ENCODE peak calls at places on chromosomes 11 and 22, in nine cellular contexts. O is NCI-H774, J is pulmonary artery endothelial cell, C is Calu3, A is cardiac muscle cell, S is KG1, M is Caki2, Z is IMR-90, K is activated T-cell treated with anti-CD3 and anti-CD28 coated beads for 48 hours. Q is an unnamed sample.

GRCh38 chr11:76744186-76745058 is 38.7 kb upstream of the TSKU start:
- DNase-seq in S (no peak), M (no peak), C (no peak), O (no peak), A (no peak), Z (peak), J (no peak), K (no peak), Q (no peak)

GRCh38 chr11:10459029-10459970 is 4.2 kb downstream of the AMPD3 start:
- DNase-seq in C (no peak), Z (no peak), M (no peak), S (peak), K (peak), O (no peak), J (no peak), A (peak), Q (peak)

GRCh38 chr22:45235101-45235777 is 5.5 kb downstream of the KIAA0930 start:
- DNase-seq in S (peak), C (no peak), M (no peak), J (no peak), A (no peak), Z (no peak), O (no peak), K (no peak), Q (peak)

GRCh38 chr22:47124451-47124881 is 362.0 kb downstream of the TBC1D22A start:
- DNase-seq in J (no peak), Z (no peak), S (no peak), A (no peak), O (no peak), C (no peak), M (no peak), K (no peak), Q (no peak)

GRCh38 chr11:14373941-14374646 is 15.1 kb upstream of the RRAS2 start:
- DNase-seq in A (no peak), Z (peak), S (no peak), K (no peak), M (no peak), C (peak), O (no peak), J (no peak), Q (no peak)

GRCh38 chr11:118608268-118609214 is 1.1 kb downstream of the PHLDB1 start:
- DNase-seq in C (peak), A (peak), K (peak), J (no peak), S (no peak), O (no peak), Z (peak), M (no peak), Q (peak)

GRCh38 chr11:120125005-120125404 is 12.9 kb downstream of the TRIM29 start:
- DNase-seq in M (peak), A (no peak), K (no peak), C (no peak), J (no peak), Z (peak), O (no peak), S (no peak), Q (no peak)

GRCh38 chr11:57054782-57055181 is 66.1 kb downstream of the OR5AK2 start:
- DNase-seq in Z (no peak), K (no peak), S (no peak), O (no peak), C (no peak), J (no peak), A (no peak), M (no peak), Q (no peak)

GRCh38 chr22:19499880-19500242 is 20.1 kb downstream of the CDC45 start:
- DNase-seq in S (no peak), M (no peak), Z (no peak), C (no peak), O (no peak), J (no peak), A (no peak), K (no peak), Q (no peak)

GRCh38 chr11:11171854-11172253 is 181.2 kb downstream of the CSNK2A3 start:
- DNase-seq in J (no peak), Z (no peak), A (no peak), C (no peak), O (no peak), K (no peak), S (no peak), M (no peak), Q (no peak)

GRCh38 chr22:46293591-46294260 is 2.9 kb upstream of the GTSE1 start:
- DNase-seq in C (no peak), S (no peak), A (no peak), O (no peak), Z (peak), K (no peak), J (no peak), M (no peak), Q (peak)

GRCh38 chr11:92765965-92766371 is 203.5 kb upstream of the MTNR1B start:
- DNase-seq in S (peak), K (no peak), O (no peak), Z (peak), M (no peak), J (no peak), C (no peak), A (no peak), Q (no peak)

GRCh38 chr22:36377022-36377631 is 10.6 kb downstream of the MYH9 start:
- DNase-seq in S (peak), C (no peak), O (no peak), Z (no peak), J (no peak), K (no peak), M (no peak), A (no peak), Q (no peak)

GRCh38 chr11:111978028-111978771 is 41.1 kb downstream of the DIXDC1 start:
- DNase-seq in K (no peak), J (no peak), C (no peak), Z (peak), M (peak), S (no peak), A (peak), O (no peak), Q (no peak)

GRCh38 chr22:25488244-25489020 is 76.0 kb upstream of the GRK3 start:
- DNase-seq in Z (peak), O (peak), K (peak), M (peak), A (peak), C (peak), J (peak), S (no peak), Q (peak)

GRCh38 chr11:87359401-87359800 is 321.7 kb downstream of the TMEM135 start:
- DNase-seq in C (no peak), J (no peak), K (no peak), O (peak), M (no peak), A (no peak), Z (no peak), S (no peak), Q (no peak)

GRCh38 chr11:65417221-65417701 is 5.3 kb upstream of the NEAT1 start:
- DNase-seq in M (no peak), S (peak), K (no peak), C (no peak), A (no peak), J (no peak), Z (no peak), O (no peak), Q (no peak)

GRCh38 chr11:106306942-106307341 is 229.5 kb downstream of the AASDHPPT start:
- DNase-seq in M (no peak), A (no peak), O (no peak), C (no peak), Z (no peak), K (no peak), S (no peak), J (no peak), Q (no peak)

GRCh38 chr22:37566903-37567798 is 6.9 kb downstream of the CDC42EP1 start:
- DNase-seq in K (peak), Z (peak), M (peak), S (peak), C (peak), J (no peak), A (peak), O (peak), Q (peak)

GRCh38 chr11:105577645-105578044 is 32.2 kb upstream of the GRIA4 start:
- DNase-seq in K (no peak), M (peak), J (no peak), O (no peak), S (no peak), C (no peak), A (peak), Z (peak), Q (no peak)

GRCh38 chr11:123196060-123196714 is 1.1 kb upstream of the CLMP start:
- DNase-seq in S (no peak), M (no peak), A (no peak), J (no peak), C (no peak), O (no peak), Z (no peak), K (no peak), Q (no peak)

GRCh38 chr11:125179346-125179745 is 14.8 kb downstream of the PKNOX2 start:
- DNase-seq in O (no peak), J (no peak), K (no peak), M (no peak), C (no peak), A (no peak), Z (no peak), S (no peak), Q (no peak)

GRCh38 chr11:93458286-93458685 is 84.9 kb downstream of the SMCO4 start:
- DNase-seq in C (no peak), K (no peak), M (no peak), A (no peak), J (no peak), O (no peak), S (no peak), Z (no peak), Q (no peak)

GRCh38 chr22:17817079-17817478 is 42.8 kb upstream of the BID start:
- DNase-seq in A (no peak), S (no peak), M (no peak), K (no peak), J (no peak), C (no peak), Z (no peak), O (no peak), Q (no peak)

GRCh38 chr11:34284836-34285235 is 73.0 kb downstream of the ABTB2 start:
- DNase-seq in C (no peak), J (no peak), O (peak), A (no peak), K (no peak), S (no peak), M (no peak), Z (no peak), Q (no peak)

GRCh38 chr11:19370100-19370861 is 129.5 kb upstream of the E2F8 start:
- DNase-seq in Z (peak), M (no peak), O (no peak), C (peak), A (no peak), K (no peak), J (peak), S (no peak), Q (no peak)

GRCh38 chr22:46193898-46194310 is 43.6 kb downstream of the PPARA start:
- DNase-seq in C (no peak), J (no peak), O (no peak), Z (no peak), K (no peak), A (no peak), S (no peak), M (peak), Q (no peak)

GRCh38 chr11:33802414-33802950 is 28.2 kb upstream of the FBXO3 start:
- DNase-seq in J (peak), S (no peak), Z (peak), C (peak), A (peak), K (peak), O (peak), M (peak), Q (peak)

GRCh38 chr11:117584056-117584830 is 212.8 kb downstream of the DSCAML1 start:
- DNase-seq in J (no peak), M (no peak), Z (peak), C (no peak), A (no peak), O (no peak), S (no peak), K (no peak), Q (no peak)